ENCODE peak calls at places on chromosomes 11 and 22, in six cellular contexts. One of them, this sample, is unnamed. For H3K4me1, the result is how much of the 10 kb centered on the place peaks cover.

GRCh38 chr22:44809456-44809855 is 57.1 kb downstream of the ARHGAP8 start:
- DNase-seq in stomach: no peak
- DNase-seq in psoas muscle: no peak
- DNase-seq in fibroblast of lung: no peak
- DNase-seq in CD4-positive, CD25-positive, alpha-beta regulatory T cell: no peak
- DNase-seq in lower lobe of right lung: no peak
- DNase-seq in this sample: no peak

GRCh38 chr11:10381730-10382129 is 73.3 kb upstream of the AMPD3 start:
- DNase-seq in lower lobe of right lung: no peak
- DNase-seq in psoas muscle: no peak
- DNase-seq in CD4-positive, CD25-positive, alpha-beta regulatory T cell: no peak
- DNase-seq in stomach: no peak
- DNase-seq in fibroblast of lung: peak
- DNase-seq in this sample: no peak

GRCh38 chr22:31750365-31751284 is 693 bp upstream of the PRR14L start:
- DNase-seq in CD4-positive, CD25-positive, alpha-beta regulatory T cell: no peak
- DNase-seq in stomach: no peak
- DNase-seq in psoas muscle: no peak
- DNase-seq in lower lobe of right lung: no peak
- DNase-seq in fibroblast of lung: no peak
- DNase-seq in this sample: no peak

GRCh38 chr22:25362883-25363240 is 143.4 kb downstream of the CRYBB2 start:
- DNase-seq in lower lobe of right lung: peak
- DNase-seq in CD4-positive, CD25-positive, alpha-beta regulatory T cell: no peak
- DNase-seq in psoas muscle: no peak
- DNase-seq in fibroblast of lung: no peak
- DNase-seq in stomach: no peak
- DNase-seq in this sample: no peak

GRCh38 chr11:120969993-120970392 is 53.9 kb upstream of the TBCEL start:
- DNase-seq in CD4-positive, CD25-positive, alpha-beta regulatory T cell: no peak
- DNase-seq in fibroblast of lung: no peak
- DNase-seq in psoas muscle: no peak
- DNase-seq in lower lobe of right lung: no peak
- DNase-seq in stomach: no peak
- DNase-seq in this sample: no peak

GRCh38 chr11:60777572-60777971 is 7.6 kb upstream of the MS4A10 start:
- DNase-seq in CD4-positive, CD25-positive, alpha-beta regulatory T cell: no peak
- DNase-seq in psoas muscle: no peak
- DNase-seq in lower lobe of right lung: no peak
- DNase-seq in stomach: no peak
- DNase-seq in fibroblast of lung: peak
- DNase-seq in this sample: peak

GRCh38 chr11:61549662-61550568 is 31.0 kb downstream of the SYT7 start:
- DNase-seq in CD4-positive, CD25-positive, alpha-beta regulatory T cell: no peak
- DNase-seq in lower lobe of right lung: no peak
- DNase-seq in stomach: no peak
- DNase-seq in fibroblast of lung: no peak
- DNase-seq in psoas muscle: no peak
- DNase-seq in this sample: no peak

GRCh38 chr11:129610125-129610524 is 205.5 kb upstream of the TMEM45B start:
- DNase-seq in lower lobe of right lung: no peak
- DNase-seq in psoas muscle: no peak
- DNase-seq in stomach: no peak
- DNase-seq in CD4-positive, CD25-positive, alpha-beta regulatory T cell: no peak
- DNase-seq in fibroblast of lung: no peak
- DNase-seq in this sample: peak

GRCh38 chr11:126214446-126215240 is 3.1 kb downstream of the FAM118B start:
- DNase-seq in lower lobe of right lung: no peak
- DNase-seq in fibroblast of lung: no peak
- DNase-seq in CD4-positive, CD25-positive, alpha-beta regulatory T cell: no peak
- DNase-seq in stomach: peak
- DNase-seq in psoas muscle: no peak
- DNase-seq in this sample: peak

GRCh38 chr11:100923555-100923954 is 206.1 kb downstream of the PGR start:
- DNase-seq in stomach: no peak
- DNase-seq in CD4-positive, CD25-positive, alpha-beta regulatory T cell: no peak
- DNase-seq in fibroblast of lung: peak
- DNase-seq in psoas muscle: no peak
- DNase-seq in lower lobe of right lung: no peak
- DNase-seq in this sample: no peak

GRCh38 chr11:20013346-20014066 is 146.8 kb downstream of the DBX1 start:
- DNase-seq in stomach: no peak
- DNase-seq in lower lobe of right lung: no peak
- DNase-seq in fibroblast of lung: peak
- DNase-seq in CD4-positive, CD25-positive, alpha-beta regulatory T cell: no peak
- DNase-seq in psoas muscle: peak
- DNase-seq in this sample: peak

GRCh38 chr11:118988280-118988679 is 9.7 kb upstream of the CENATAC start:
- DNase-seq in lower lobe of right lung: no peak
- DNase-seq in fibroblast of lung: no peak
- DNase-seq in psoas muscle: no peak
- DNase-seq in stomach: no peak
- DNase-seq in CD4-positive, CD25-positive, alpha-beta regulatory T cell: no peak
- DNase-seq in this sample: no peak

GRCh38 chr11:112968988-112969714 is 7.9 kb downstream of the NCAM1 start:
- DNase-seq in lower lobe of right lung: no peak
- DNase-seq in fibroblast of lung: peak
- DNase-seq in stomach: no peak
- DNase-seq in psoas muscle: no peak
- DNase-seq in CD4-positive, CD25-positive, alpha-beta regulatory T cell: no peak
- DNase-seq in this sample: no peak

GRCh38 chr11:118929496-118930151 is 3.9 kb upstream of the BCL9L start:
- DNase-seq in CD4-positive, CD25-positive, alpha-beta regulatory T cell: peak
- DNase-seq in stomach: peak
- DNase-seq in psoas muscle: peak
- DNase-seq in lower lobe of right lung: peak
- DNase-seq in fibroblast of lung: peak
- DNase-seq in this sample: peak

GRCh38 chr11:68043349-68044144 is 4.7 kb downstream of the TCIRG1 start:
- DNase-seq in fibroblast of lung: peak
- DNase-seq in lower lobe of right lung: no peak
- DNase-seq in CD4-positive, CD25-positive, alpha-beta regulatory T cell: no peak
- DNase-seq in stomach: no peak
- DNase-seq in psoas muscle: peak
- DNase-seq in this sample: peak

DNA sequence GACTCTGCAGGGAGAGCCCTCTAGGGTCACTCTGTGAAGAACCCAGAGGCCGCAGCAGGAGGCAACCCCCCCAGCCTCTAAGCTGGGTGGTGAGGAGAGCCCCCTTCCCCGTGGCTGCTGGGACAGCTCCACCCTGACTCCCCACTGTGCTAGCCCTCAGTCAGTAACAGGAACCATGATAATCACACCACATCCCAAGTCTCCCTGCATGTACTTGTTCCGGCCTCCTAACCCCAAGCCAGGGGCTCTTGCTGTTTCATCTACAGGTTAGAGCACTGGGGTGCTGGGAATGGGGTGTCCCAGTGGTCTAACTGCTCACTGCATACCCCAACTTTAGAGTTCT is 26.9 kb downstream of the ARVCF start:
- DNase-seq in psoas muscle: peak
- DNase-seq in stomach: no peak
- DNase-seq in fibroblast of lung: no peak
- DNase-seq in lower lobe of right lung: no peak
- DNase-seq in CD4-positive, CD25-positive, alpha-beta regulatory T cell: no peak
- DNase-seq in this sample: no peak
- H3K4me1 ChIP-seq in psoas muscle: under half
- H3K4me1 ChIP-seq in stomach: under half
- H3K4me1 ChIP-seq in fibroblast of lung: under half
- H3K4me1 ChIP-seq in lower lobe of right lung: under half
- H3K4me1 ChIP-seq in CD4-positive, CD25-positive, alpha-beta regulatory T cell: under half
- H3K4me1 ChIP-seq in this sample: under half

DNA sequence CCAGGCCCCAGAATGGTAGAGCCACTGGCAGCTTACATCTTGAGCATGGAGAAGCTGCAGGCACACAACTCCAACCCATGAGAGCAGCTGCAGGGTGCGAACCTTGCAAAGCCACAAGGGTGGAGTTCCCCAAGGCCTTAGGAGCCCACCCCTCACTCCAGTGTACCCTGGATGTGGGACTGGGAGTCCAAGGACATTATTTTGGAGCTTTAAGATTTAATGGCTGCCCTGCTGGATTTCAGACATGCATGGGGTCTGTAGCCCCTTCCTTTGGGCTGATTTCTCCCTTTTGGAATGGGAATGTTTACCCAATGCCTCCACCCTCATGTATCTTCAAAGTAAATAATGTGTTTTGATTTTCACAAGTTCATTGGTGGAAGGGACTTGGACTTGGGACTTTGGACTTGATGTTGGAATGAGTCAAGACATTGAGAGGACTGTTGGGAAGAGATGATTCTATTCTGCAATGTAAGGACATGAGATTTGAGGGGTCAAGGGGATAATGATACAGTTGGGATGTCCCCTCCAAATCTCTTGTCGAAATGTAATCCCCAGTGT is 1.1 kb upstream of the KRTAP5-7 start:
- DNase-seq in fibroblast of lung: no peak
- DNase-seq in CD4-positive, CD25-positive, alpha-beta regulatory T cell: no peak
- DNase-seq in psoas muscle: no peak
- DNase-seq in lower lobe of right lung: no peak
- DNase-seq in stomach: no peak
- DNase-seq in this sample: peak
- H3K4me3 ChIP-seq in fibroblast of lung: no peak
- H3K4me3 ChIP-seq in CD4-positive, CD25-positive, alpha-beta regulatory T cell: no peak
- H3K4me3 ChIP-seq in psoas muscle: no peak
- H3K4me3 ChIP-seq in lower lobe of right lung: no peak
- H3K4me3 ChIP-seq in stomach: no peak
- H3K4me3 ChIP-seq in this sample: no peak

GRCh38 chr22:46039531-46039930 is 62.6 kb upstream of the WNT7B start:
- DNase-seq in fibroblast of lung: no peak
- DNase-seq in psoas muscle: no peak
- DNase-seq in stomach: no peak
- DNase-seq in lower lobe of right lung: no peak
- DNase-seq in CD4-positive, CD25-positive, alpha-beta regulatory T cell: no peak
- DNase-seq in this sample: no peak

GRCh38 chr22:46041642-46042041 is 64.7 kb upstream of the WNT7B start:
- DNase-seq in CD4-positive, CD25-positive, alpha-beta regulatory T cell: no peak
- DNase-seq in lower lobe of right lung: peak
- DNase-seq in stomach: peak
- DNase-seq in fibroblast of lung: no peak
- DNase-seq in psoas muscle: no peak
- DNase-seq in this sample: no peak

GRCh38 chr22:46042786-46043185 is 65.8 kb upstream of the WNT7B start:
- DNase-seq in CD4-positive, CD25-positive, alpha-beta regulatory T cell: no peak
- DNase-seq in fibroblast of lung: peak
- DNase-seq in stomach: peak
- DNase-seq in lower lobe of right lung: peak
- DNase-seq in psoas muscle: no peak
- DNase-seq in this sample: no peak

GRCh38 chr22:46038516-46039430 is 61.8 kb upstream of the WNT7B start:
- DNase-seq in psoas muscle: no peak
- DNase-seq in lower lobe of right lung: peak
- DNase-seq in CD4-positive, CD25-positive, alpha-beta regulatory T cell: no peak
- DNase-seq in fibroblast of lung: no peak
- DNase-seq in stomach: no peak
- DNase-seq in this sample: peak

DNA sequence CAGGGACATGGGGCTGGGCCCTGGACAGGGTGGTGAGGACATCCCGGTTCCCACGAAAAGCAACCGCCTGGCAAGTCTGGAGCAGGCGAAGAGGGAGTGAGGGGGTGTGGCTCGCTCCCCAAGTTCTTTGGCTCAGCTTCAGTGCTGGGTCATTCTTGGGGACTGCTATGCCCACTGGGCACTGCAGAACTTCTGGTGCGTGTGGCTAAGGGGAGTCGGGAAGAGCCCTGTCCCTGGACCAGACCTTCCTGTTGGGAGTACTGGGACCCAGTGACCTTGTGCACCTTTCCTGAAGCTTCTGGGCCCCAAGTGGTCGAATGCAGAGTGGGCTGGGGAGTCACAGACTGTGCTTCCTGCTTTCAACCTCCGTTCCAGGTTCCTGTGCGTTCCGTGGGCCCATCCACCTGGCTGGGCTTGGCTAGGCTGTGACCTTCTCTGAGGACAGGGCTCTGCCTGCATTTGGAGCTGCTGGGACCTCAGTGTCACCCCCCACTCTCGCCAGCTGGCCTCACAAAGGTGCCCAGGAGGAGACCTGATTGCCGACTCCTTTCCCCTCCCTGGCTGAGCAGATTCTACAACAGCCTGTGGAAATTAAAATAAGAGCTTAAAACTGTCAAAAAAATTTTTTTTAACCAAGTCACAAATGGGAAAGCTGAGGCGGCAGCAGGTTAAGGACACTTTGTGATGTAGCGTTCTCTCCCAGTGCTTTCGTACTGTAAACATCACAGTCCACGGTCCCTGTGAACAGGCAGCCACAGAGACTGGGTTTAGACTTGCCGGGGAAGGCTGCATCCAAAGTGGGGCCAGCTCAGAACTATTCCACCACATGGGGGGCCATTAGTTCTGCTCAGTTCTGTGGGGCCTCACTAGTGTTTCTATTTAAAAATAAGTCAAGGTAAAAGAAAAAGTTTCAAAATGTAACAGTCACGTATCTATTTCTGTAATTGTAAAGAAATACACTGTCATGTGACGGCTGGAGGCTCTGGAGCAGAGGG is 63.8 kb upstream of the WNT7B start:
- DNase-seq in stomach: peak
- DNase-seq in psoas muscle: peak
- DNase-seq in CD4-positive, CD25-positive, alpha-beta regulatory T cell: no peak
- DNase-seq in lower lobe of right lung: peak
- DNase-seq in fibroblast of lung: no peak
- DNase-seq in this sample: no peak
- H3K27ac ChIP-seq in stomach: peak
- H3K27ac ChIP-seq in psoas muscle: peak
- H3K27ac ChIP-seq in CD4-positive, CD25-positive, alpha-beta regulatory T cell: no peak
- H3K27ac ChIP-seq in lower lobe of right lung: no peak
- H3K27ac ChIP-seq in fibroblast of lung: no peak
- H3K27ac ChIP-seq in this sample: peak

GRCh38 chr11:13013054-13013488 is 4.0 kb downstream of the RASSF10 start:
- DNase-seq in fibroblast of lung: no peak
- DNase-seq in stomach: no peak
- DNase-seq in CD4-positive, CD25-positive, alpha-beta regulatory T cell: no peak
- DNase-seq in lower lobe of right lung: no peak
- DNase-seq in psoas muscle: no peak
- DNase-seq in this sample: no peak
- H3K4me1 ChIP-seq in fibroblast of lung: under half
- H3K4me1 ChIP-seq in stomach: under half
- H3K4me1 ChIP-seq in CD4-positive, CD25-positive, alpha-beta regulatory T cell: under half
- H3K4me1 ChIP-seq in lower lobe of right lung: under half
- H3K4me1 ChIP-seq in psoas muscle: under half
- H3K4me1 ChIP-seq in this sample: under half

GRCh38 chr11:128518493-128519207 is 68.7 kb downstream of the ETS1 start:
- DNase-seq in fibroblast of lung: peak
- DNase-seq in lower lobe of right lung: no peak
- DNase-seq in psoas muscle: no peak
- DNase-seq in CD4-positive, CD25-positive, alpha-beta regulatory T cell: peak
- DNase-seq in stomach: no peak
- DNase-seq in this sample: no peak

GRCh38 chr11:128516467-128516778 is 70.9 kb downstream of the ETS1 start:
- DNase-seq in fibroblast of lung: no peak
- DNase-seq in lower lobe of right lung: no peak
- DNase-seq in stomach: no peak
- DNase-seq in psoas muscle: no peak
- DNase-seq in CD4-positive, CD25-positive, alpha-beta regulatory T cell: peak
- DNase-seq in this sample: no peak

GRCh38 chr11:128517457-128518230 is 69.7 kb downstream of the ETS1 start:
- DNase-seq in stomach: no peak
- DNase-seq in fibroblast of lung: peak
- DNase-seq in lower lobe of right lung: no peak
- DNase-seq in CD4-positive, CD25-positive, alpha-beta regulatory T cell: peak
- DNase-seq in psoas muscle: no peak
- DNase-seq in this sample: no peak

GRCh38 chr11:128515766-128516466 is 71.4 kb downstream of the ETS1 start:
- DNase-seq in fibroblast of lung: no peak
- DNase-seq in stomach: no peak
- DNase-seq in lower lobe of right lung: no peak
- DNase-seq in psoas muscle: no peak
- DNase-seq in CD4-positive, CD25-positive, alpha-beta regulatory T cell: peak
- DNase-seq in this sample: no peak

GRCh38 chr11:128516886-128517285 is 70.5 kb downstream of the ETS1 start:
- DNase-seq in psoas muscle: no peak
- DNase-seq in stomach: no peak
- DNase-seq in lower lobe of right lung: no peak
- DNase-seq in CD4-positive, CD25-positive, alpha-beta regulatory T cell: peak
- DNase-seq in fibroblast of lung: no peak
- DNase-seq in this sample: no peak
- H3K4me3 ChIP-seq in psoas muscle: peak
- H3K4me3 ChIP-seq in stomach: peak
- H3K4me3 ChIP-seq in lower lobe of right lung: peak
- H3K4me3 ChIP-seq in CD4-positive, CD25-positive, alpha-beta regulatory T cell: peak
- H3K4me3 ChIP-seq in fibroblast of lung: peak
- H3K4me3 ChIP-seq in this sample: peak

This sample was measured in small intestine.